ENCODE peak calls at places on chromosome 7, in four cellular contexts. L is HuH-7.5, A is kidney epithelial cell, V is T-cell. Y is an unnamed sample.

GRCh38 chr7:77687747-77688144 is 8.5 kb upstream of the RSBN1L start:
- DNase-seq in V (no peak), L (no peak), A (no peak), Y (no peak)

GRCh38 chr7:70271617-70272081 is 673.4 kb downstream of the AUTS2 start:
- DNase-seq in L (no peak), A (peak; percentile 10), V (no peak), Y (peak; percentile 14)

GRCh38 chr7:15016726-15017125 is 114.2 kb upstream of the DGKB start:
- DNase-seq in A (peak; percentile 70), V (no peak), L (no peak), Y (peak; percentile 5)

GRCh38 chr7:11707606-11708193 is 124.3 kb downstream of the THSD7A start:
- DNase-seq in L (no peak), A (no peak), V (no peak), Y (no peak)

GRCh38 chr7:158391541-158391940 is 196.1 kb downstream of the PTPRN2 start:
- DNase-seq in V (no peak), A (no peak), L (no peak), Y (no peak)

GRCh38 chr7:77765906-77766800 is 32.1 kb downstream of the TMEM60 start:
- DNase-seq in L (no peak), V (no peak), A (no peak), Y (peak; percentile 20)

GRCh38 chr7:134104166-134104565 is 23.0 kb upstream of the LRGUK start:
- DNase-seq in L (no peak), V (no peak), A (no peak), Y (no peak)

GRCh38 chr7:43905954-43906326 is 456 bp downstream of the URGCP start:
- DNase-seq in A (no peak), V (peak; percentile 6), L (peak; percentile 45), Y (peak; percentile 73)

GRCh38 chr7:30646154-30646553 is 36.1 kb downstream of the CRHR2 start:
- DNase-seq in L (no peak), V (no peak), A (no peak), Y (no peak)

GRCh38 chr7:118473271-118473670 is 248.8 kb downstream of the ANKRD7 start:
- DNase-seq in V (no peak), A (no peak), L (no peak), Y (no peak)

GRCh38 chr7:142583424-142583823 is 165.8 kb upstream of the PRSS1 start:
- DNase-seq in L (no peak), V (no peak), A (peak; percentile 93), Y (peak; percentile 57)

GRCh38 chr7:133081119-133081604 is 728 bp downstream of the CHCHD3 start:
- DNase-seq in L (no peak), A (no peak), V (no peak), Y (peak; percentile 19)

GRCh38 chr7:128867842-128868623 is 5.4 kb downstream of the ATP6V1F start:
- DNase-seq in A (no peak), V (no peak), L (no peak), Y (no peak)

GRCh38 chr7:51034531-51035264 is 252.0 kb upstream of the GRB10 start:
- DNase-seq in A (peak; percentile 53), V (no peak), L (no peak), Y (peak; percentile 80)

GRCh38 chr7:120550494-120551048 is 277.6 kb downstream of the KCND2 start:
- DNase-seq in A (no peak), V (no peak), L (no peak), Y (peak; percentile 25)

GRCh38 chr7:45586748-45587520 is 12.8 kb downstream of the ADCY1 start:
- DNase-seq in A (no peak), L (no peak), V (no peak), Y (no peak)

GRCh38 chr7:45215611-45216062 is 58.0 kb downstream of the RAMP3 start:
- DNase-seq in L (no peak), A (no peak), V (no peak), Y (no peak)

GRCh38 chr7:25549315-25549933 is 321.1 kb upstream of the NPVF start:
- DNase-seq in L (no peak), V (no peak), A (no peak), Y (no peak)

GRCh38 chr7:46557295-46557711 is 636.2 kb upstream of the IGFBP3 start:
- DNase-seq in L (no peak), V (no peak), A (peak; percentile 61), Y (no peak)

GRCh38 chr7:91243591-91244368 is 20.5 kb upstream of the FZD1 start:
- DNase-seq in A (no peak), V (no peak), L (no peak), Y (peak; percentile 39)

GRCh38 chr7:98051118-98051744 is 55.4 kb upstream of the LMTK2 start:
- DNase-seq in V (peak; percentile 23), L (no peak), A (no peak), Y (no peak)

GRCh38 chr7:70693690-70694356 is 438.1 kb upstream of the GALNT17 start:
- DNase-seq in A (no peak), L (peak; percentile 65), V (peak; percentile 37), Y (peak; percentile 88)

GRCh38 chr7:68433462-68433861 is 1164.8 kb upstream of the AUTS2 start:
- DNase-seq in V (no peak), L (no peak), A (no peak), Y (peak; percentile 11)

GRCh38 chr7:90246184-90246583 is 1.2 kb downstream of the CFAP69 start:
- DNase-seq in L (no peak), V (no peak), A (no peak), Y (peak; percentile 39)

GRCh38 chr7:131238260-131238940 is 89.3 kb upstream of the MKLN1 start:
- DNase-seq in V (no peak), L (no peak), A (peak; percentile 63), Y (peak; percentile 52)

GRCh38 chr7:51774178-51774577 is 457.6 kb upstream of the COBL start:
- DNase-seq in A (no peak), L (no peak), V (no peak), Y (no peak)

GRCh38 chr7:30074422-30075030 is 46.3 kb downstream of the PLEKHA8 start:
- DNase-seq in A (no peak), L (no peak), V (no peak), Y (peak; percentile 29)

GRCh38 chr7:150738092-150739044 is 1.1 kb downstream of the GIMAP5 start:
- DNase-seq in A (no peak), V (no peak), L (no peak), Y (no peak)

GRCh38 chr7:135300913-135301765 is 67.5 kb downstream of the STRA8 start:
- DNase-seq in V (no peak), A (no peak), L (no peak), Y (peak; percentile 27)

GRCh38 chr7:98086231-98086855 is 20.3 kb upstream of the LMTK2 start:
- DNase-seq in V (no peak), L (no peak), A (no peak), Y (no peak)

GRCh38 chr7:112781110-112781509 is 9.1 kb downstream of the TMEM168 start:
- DNase-seq in L (no peak), V (no peak), A (no peak), Y (no peak)